ENCODE peak calls at places on chromosome 1, in five cellular contexts. E is A549, Y is K562, C is GM12878, A is upper lobe of left lung. M is an unnamed sample.

GRCh38 chr1:19439464-19440171 is 45.7 kb downstream of the CAPZB start:
- ATAC-seq in C (peak), A (no peak), E (peak), Y (peak), M (peak)

GRCh38 chr1:244941121-244941520 is 76.8 kb upstream of the HNRNPU start:
- ATAC-seq in E (no peak), A (no peak), C (peak), Y (no peak), M (no peak)

GRCh38 chr1:117275055-117275454 is 64.3 kb upstream of the VTCN1 start:
- ATAC-seq in E (no peak), C (no peak), Y (no peak), A (no peak), M (no peak)

GRCh38 chr1:172627702-172628101 is 31.2 kb upstream of the FASLG start:
- ATAC-seq in C (peak), E (no peak), Y (no peak), A (no peak), M (no peak)

GRCh38 chr1:154992721-154993571 is 440 bp upstream of the LENEP start:
- ATAC-seq in E (peak), C (peak), A (no peak), Y (peak), M (no peak)

GRCh38 chr1:21870611-21871010 is 58.5 kb downstream of the LDLRAD2 start:
- ATAC-seq in Y (no peak), A (no peak), E (no peak), C (no peak), M (no peak)

GRCh38 chr1:243974451-243975292 is 76.4 kb upstream of the ZBTB18 start:
- ATAC-seq in A (no peak), C (no peak), E (peak), Y (no peak), M (no peak)

GRCh38 chr1:9559673-9560072 is 20.4 kb downstream of the SLC25A33 start:
- ATAC-seq in A (no peak), E (no peak), Y (no peak), C (no peak), M (no peak)

GRCh38 chr1:66443793-66444192 is 90.2 kb upstream of the SGIP1 start:
- ATAC-seq in E (no peak), Y (no peak), A (no peak), C (no peak), M (no peak)

GRCh38 chr1:22141948-22142314 is 966 bp downstream of the WNT4 start:
- ATAC-seq in A (peak), E (no peak), Y (no peak), C (no peak), M (no peak)

GRCh38 chr1:31596737-31597097 is 20.4 kb downstream of the TINAGL1 start:
- ATAC-seq in E (no peak), A (no peak), Y (no peak), C (no peak), M (no peak)

GRCh38 chr1:56081151-56081550 is 498.2 kb downstream of the PLPP3 start:
- ATAC-seq in A (peak), C (no peak), E (no peak), Y (no peak), M (peak)

GRCh38 chr1:51303751-51304196 is 26.6 kb downstream of the TTC39A start:
- ATAC-seq in A (peak), C (peak), Y (peak), E (no peak), M (no peak)

GRCh38 chr1:167633258-167633944 is 3.4 kb downstream of the RCSD1 start:
- ATAC-seq in Y (no peak), A (no peak), E (no peak), C (no peak), M (no peak)
- H3K27ac ChIP-seq in Y (peak), A (no peak), E (no peak), C (peak), M (no peak)

GRCh38 chr1:59445040-59445439 is 148.1 kb downstream of the FGGY start:
- ATAC-seq in A (peak), C (no peak), Y (peak), E (no peak), M (peak)
- TF ChIP-seq EP300 in A (no peak), C (no peak), Y (no peak), E (no peak), M (no peak)

GRCh38 chr1:89262643-89263042 is 10.0 kb downstream of the GBP5 start:
- ATAC-seq in A (peak), E (peak), Y (no peak), C (no peak), M (no peak)
- H3K27ac ChIP-seq in A (peak), E (no peak), Y (no peak), C (no peak), M (peak)

DNA sequence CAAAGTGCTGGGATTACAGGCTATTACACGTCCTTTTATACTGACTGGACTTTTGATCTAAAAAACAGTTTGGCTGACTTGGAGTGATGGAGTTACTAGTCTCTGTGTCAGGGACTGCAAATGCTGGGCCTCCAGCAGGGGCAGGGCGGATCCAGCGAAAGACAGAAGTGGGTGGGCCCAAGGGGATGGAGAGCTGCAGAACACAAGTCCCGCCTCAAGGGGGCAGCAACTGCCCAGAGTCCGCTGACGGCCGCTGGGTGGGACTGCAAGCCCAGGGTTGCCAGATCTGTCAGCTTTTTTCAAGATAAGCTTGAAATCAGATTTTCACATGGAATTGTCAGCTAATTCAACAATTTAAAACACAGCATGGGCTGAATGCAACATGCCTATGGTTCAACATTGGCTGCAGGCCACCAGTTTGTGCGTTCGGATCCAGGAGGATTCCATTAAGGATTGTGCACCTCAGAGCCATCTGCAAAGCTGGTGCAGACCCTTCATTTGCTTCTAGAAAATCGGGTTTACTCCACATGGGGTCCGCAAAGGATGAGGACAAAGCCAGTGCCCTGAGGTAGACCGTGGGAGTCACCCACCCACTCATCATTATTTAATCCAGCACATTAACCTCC is 10.7 kb downstream of the STMN1 start:
- ATAC-seq in Y (peak), A (peak), E (peak), C (peak), M (peak)
- TF ChIP-seq EP300 in Y (no peak), A (no peak), E (no peak), C (no peak), M (no peak)

GRCh38 chr1:47837046-47837830 is 159.9 kb downstream of the TRABD2B start:
- ATAC-seq in Y (no peak), A (peak), E (no peak), C (no peak), M (peak)
- H3K27ac ChIP-seq in Y (no peak), A (no peak), E (no peak), C (no peak), M (no peak)

GRCh38 chr1:213940947-213941346 is 46.8 kb upstream of the PROX1 start:
- ATAC-seq in C (no peak), E (no peak), A (no peak), Y (no peak), M (no peak)
- TF ChIP-seq EP300 in C (no peak), E (no peak), A (no peak), Y (no peak), M (no peak)

GRCh38 chr1:226405411-226405988 is 2.4 kb downstream of the PARP1 start:
- ATAC-seq in Y (peak), E (no peak), A (no peak), C (peak), M (no peak)
- H3K27ac ChIP-seq in Y (peak), E (no peak), A (no peak), C (peak), M (peak)

GRCh38 chr1:96533820-96534219 is 187.8 kb upstream of the PTBP2 start:
- ATAC-seq in Y (no peak), C (no peak), E (no peak), A (no peak), M (no peak)

GRCh38 chr1:96541491-96541890 is 180.1 kb upstream of the PTBP2 start:
- ATAC-seq in A (no peak), C (no peak), E (no peak), Y (no peak), M (no peak)

GRCh38 chr1:96538883-96539282 is 182.7 kb upstream of the PTBP2 start:
- ATAC-seq in A (peak), E (no peak), C (no peak), Y (no peak), M (peak)

GRCh38 chr1:96536576-96536975 is 185.0 kb upstream of the PTBP2 start:
- ATAC-seq in A (no peak), C (no peak), E (no peak), Y (no peak), M (no peak)

DNA sequence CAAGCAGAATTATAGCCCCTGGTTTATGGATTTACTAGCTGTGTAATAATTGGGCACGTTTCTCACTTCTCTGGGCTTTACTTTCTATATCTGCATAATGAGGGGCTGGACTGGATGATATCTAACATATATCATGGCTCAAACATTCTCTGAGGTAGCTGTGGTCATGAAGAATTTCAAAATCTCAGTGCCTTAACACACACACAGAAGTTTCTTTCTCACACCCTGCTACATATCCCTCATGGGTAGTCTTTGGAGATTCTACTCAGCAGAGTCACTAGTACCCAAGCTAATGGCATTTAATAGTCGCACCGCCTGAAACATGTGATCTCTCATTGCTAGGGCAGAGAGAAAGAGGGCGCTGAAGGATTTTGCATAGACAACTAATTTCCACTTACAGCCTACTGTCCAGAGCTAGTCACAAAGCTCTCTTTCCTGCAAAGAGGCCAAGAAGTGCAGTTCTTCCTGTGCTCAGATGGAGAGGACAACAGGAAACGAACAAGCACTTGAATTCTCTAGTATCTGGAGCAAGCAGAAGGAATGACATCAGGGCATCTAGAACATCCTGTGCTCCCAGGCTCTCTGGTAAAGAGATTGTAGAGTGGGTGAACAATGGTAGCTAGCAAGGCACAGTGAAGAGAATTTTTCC is 183.5 kb upstream of the PTBP2 start:
- ATAC-seq in C (no peak), Y (no peak), A (peak), E (no peak), M (peak)
- TF ChIP-seq EP300 in C (no peak), Y (no peak), A (no peak), E (no peak), M (no peak)

M was measured in gastroesophageal sphincter.